ENCODE peak calls at places on chromosomes 1 and 21, in five cellular contexts. R is prostate gland, H is GM12865, G is right cardiac atrium, I is lung. L is an unnamed sample.

GRCh38 chr1:53682369-53682685 is 56.6 kb downstream of the GLIS1 start:
- DNase-seq in G (no peak), R (no peak), H (no peak), I (no peak), L (no peak)

GRCh38 chr1:120179420-120180348 is 3.4 kb upstream of the SEC22B start:
- DNase-seq in I (no peak), H (no peak), G (peak), R (peak), L (peak)

GRCh38 chr1:179742717-179743678 is at the start of gene FAM163A:
- DNase-seq in G (peak), H (no peak), I (no peak), R (no peak), L (no peak)

GRCh38 chr1:6911974-6912373 is 126.7 kb downstream of the CAMTA1 start:
- DNase-seq in G (no peak), R (no peak), H (no peak), I (no peak), L (no peak)

GRCh38 chr1:105838071-105838470 is 1218.4 kb upstream of the PRMT6 start:
- DNase-seq in R (no peak), H (no peak), G (no peak), I (no peak), L (no peak)

GRCh38 chr1:245871881-245872280 is 635.2 kb downstream of the SMYD3 start:
- DNase-seq in I (no peak), R (no peak), G (no peak), H (no peak), L (no peak)

GRCh38 chr21:31630062-31630711 is 29.3 kb upstream of the SOD1 start:
- DNase-seq in R (peak), I (peak), G (no peak), H (no peak), L (no peak)

GRCh38 chr1:203287109-203287893 is 18.0 kb upstream of the BTG2 start:
- DNase-seq in I (peak), H (peak), G (peak), R (no peak), L (peak)

GRCh38 chr1:9444532-9444931 is 94.7 kb upstream of the SLC25A33 start:
- DNase-seq in H (no peak), R (no peak), I (no peak), G (no peak), L (no peak)

GRCh38 chr1:172322219-172323061 is 98.0 kb upstream of the C1orf105 start:
- DNase-seq in I (peak), G (peak), H (no peak), R (no peak), L (no peak)

GRCh38 chr1:216054593-216054992 is 368.7 kb downstream of the USH2A start:
- DNase-seq in G (no peak), R (no peak), H (no peak), I (no peak), L (no peak)

GRCh38 chr1:68293122-68293521 is 60.8 kb upstream of the WLS start:
- DNase-seq in I (no peak), R (no peak), H (no peak), G (no peak), L (no peak)
- H3K4me3 ChIP-seq in I (no peak), R (no peak), H (no peak), G (no peak), L (no peak)

DNA sequence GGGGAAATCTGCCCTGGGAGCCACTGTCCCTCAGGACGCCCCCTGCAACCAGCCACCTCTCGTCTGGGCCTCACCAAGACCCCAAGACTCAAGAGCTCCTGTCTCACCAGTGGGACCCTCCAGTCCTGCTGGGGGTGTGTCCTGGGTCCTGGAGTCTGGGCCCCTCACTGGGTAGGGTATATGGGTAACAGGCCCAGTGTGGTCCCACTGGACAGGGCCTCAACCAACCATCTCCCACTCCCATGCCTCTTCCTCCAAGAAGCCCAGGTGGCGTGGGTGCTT is 737 bp upstream of the VWA1 start:
- DNase-seq in H (no peak), R (no peak), G (no peak), I (no peak), L (no peak)
- H3K4me3 ChIP-seq in H (no peak), R (no peak), G (no peak), I (no peak), L (no peak)

GRCh38 chr21:44370027-44370735 is 16.8 kb downstream of the TRPM2 start:
- DNase-seq in H (no peak), I (no peak), R (no peak), G (no peak), L (no peak)
- H3K4me3 ChIP-seq in H (no peak), I (no peak), R (no peak), G (no peak), L (no peak)

DNA sequence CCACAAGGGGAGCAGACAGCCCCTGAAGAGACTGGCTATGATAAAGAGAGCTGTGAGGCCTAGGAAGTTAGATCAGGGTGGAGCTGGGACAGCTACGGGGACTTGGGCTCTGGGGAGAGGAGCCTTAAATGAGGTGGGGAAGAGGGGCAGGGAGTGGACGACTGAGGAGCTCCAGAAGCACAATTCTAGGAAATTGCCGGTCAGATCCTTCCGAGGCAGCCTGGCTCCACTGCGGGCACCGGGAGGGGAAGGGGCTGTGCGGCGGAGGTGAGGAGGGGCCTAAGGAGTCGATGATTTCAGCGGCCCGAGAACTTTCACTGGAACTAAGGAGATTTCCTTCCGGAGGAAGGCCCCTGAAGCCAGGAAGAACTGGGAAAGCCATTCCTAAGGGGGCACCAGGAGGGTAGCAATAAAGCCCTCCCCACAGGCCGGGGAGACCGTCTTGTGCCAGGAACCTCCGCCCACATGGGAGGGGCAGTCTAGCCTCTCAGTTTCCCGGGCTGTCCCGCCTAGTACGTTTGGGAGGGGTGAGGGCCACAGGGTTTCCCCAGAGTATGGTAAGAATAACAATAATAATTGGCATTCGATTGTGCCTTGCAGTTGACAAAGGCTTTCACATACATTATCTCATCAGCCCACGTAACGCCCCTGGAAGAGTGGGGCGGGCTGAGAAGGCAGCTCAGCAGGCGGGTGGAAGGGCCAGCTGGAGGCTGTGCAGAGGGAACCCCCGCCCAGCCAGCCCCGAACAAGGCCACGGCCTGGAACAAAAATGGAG is 19.6 kb downstream of the NPR1 start:
- DNase-seq in H (peak), G (peak), I (peak), R (no peak), L (peak)
- H3K4me3 ChIP-seq in H (no peak), G (no peak), I (no peak), R (no peak), L (no peak)

GRCh38 chr1:150564051-150564991 is 15.1 kb downstream of the MCL1 start:
- DNase-seq in R (no peak), G (peak), I (no peak), H (peak), L (no peak)

GRCh38 chr1:150562384-150563339 is 13.5 kb downstream of the ADAMTSL4 start:
- DNase-seq in H (peak), G (peak), I (no peak), R (no peak), L (peak)

GRCh38 chr1:150561830-150562367 is 12.7 kb downstream of the ADAMTSL4 start:
- DNase-seq in H (peak), I (peak), R (peak), G (peak), L (peak)

GRCh38 chr1:150560986-150561829 is 12.0 kb downstream of the ADAMTSL4 start:
- DNase-seq in R (peak), G (peak), H (peak), I (peak), L (peak)

DNA sequence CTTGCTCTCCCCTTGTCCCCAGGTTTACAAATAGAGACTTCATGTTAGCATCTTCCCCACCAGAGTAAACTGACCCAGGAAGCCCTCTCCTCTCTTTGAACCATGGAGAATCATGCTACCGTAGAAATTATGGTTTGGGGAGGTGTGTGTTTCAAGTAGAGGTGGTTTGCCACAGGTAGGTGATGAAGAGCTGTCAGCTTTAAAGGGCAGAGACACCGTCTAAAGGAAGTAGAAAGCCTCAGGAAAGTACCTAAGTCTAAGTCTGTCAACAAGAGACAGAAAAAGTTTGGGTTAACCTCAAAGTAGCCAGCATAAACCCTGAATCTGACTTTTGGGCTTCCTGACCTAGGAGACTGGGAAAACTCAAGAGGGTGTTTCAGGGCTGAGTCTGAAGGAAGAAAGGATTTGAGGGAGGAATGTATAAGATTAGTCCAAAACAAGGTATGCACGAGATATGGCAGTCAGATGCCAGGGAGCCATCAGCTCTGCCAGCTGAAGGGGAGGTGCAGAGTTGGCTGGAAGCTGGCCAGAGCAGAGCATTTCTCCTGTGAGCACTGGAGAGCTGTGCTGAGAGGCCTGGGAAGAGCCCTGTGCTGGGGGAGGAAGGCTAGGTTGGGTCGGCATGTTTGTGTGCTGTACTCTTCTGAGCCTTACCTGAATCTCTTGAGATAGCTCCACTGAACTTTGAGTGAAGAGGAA is 14.3 kb downstream of the ADAMTSL4 start:
- DNase-seq in R (peak), I (peak), G (peak), H (peak), L (peak)
- H3K4me3 ChIP-seq in R (no peak), I (no peak), G (no peak), H (peak), L (no peak)

GRCh38 chr1:156705918-156706646 is 699 bp upstream of the CRABP2 start:
- DNase-seq in H (peak), G (peak), R (peak), I (no peak), L (peak)

GRCh38 chr1:156707486-156708244 is 2.3 kb upstream of the CRABP2 start:
- DNase-seq in I (no peak), R (no peak), G (no peak), H (no peak), L (no peak)

GRCh38 chr1:156707027-156707426 is 1.6 kb upstream of the CRABP2 start:
- DNase-seq in I (no peak), G (no peak), R (no peak), H (no peak), L (no peak)

GRCh38 chr1:156705321-156705917 is at the start of gene CRABP2:
- DNase-seq in I (no peak), R (no peak), G (peak), H (no peak), L (no peak)

DNA sequence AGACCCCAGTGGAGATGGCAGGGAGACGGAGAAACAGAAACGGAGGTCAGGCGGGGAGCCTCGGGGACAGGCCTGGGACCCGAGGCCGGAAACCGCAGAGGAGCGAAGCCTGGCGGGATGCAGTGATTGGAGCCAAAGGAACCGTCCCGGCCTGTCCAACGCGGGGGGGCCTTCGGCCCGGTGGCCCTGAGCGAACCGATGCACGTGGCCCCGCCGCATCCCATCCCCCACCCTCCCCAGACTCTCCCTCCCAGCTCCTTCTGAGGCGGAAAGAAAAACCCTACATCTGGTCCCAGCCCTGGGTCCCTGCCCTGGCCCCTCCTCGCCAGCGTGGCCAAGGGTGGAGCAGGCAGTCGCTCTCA is 1.2 kb upstream of the CRABP2 start:
- DNase-seq in I (no peak), G (peak), R (no peak), H (no peak), L (peak)
- H3K4me3 ChIP-seq in I (no peak), G (peak), R (peak), H (peak), L (peak)

DNA sequence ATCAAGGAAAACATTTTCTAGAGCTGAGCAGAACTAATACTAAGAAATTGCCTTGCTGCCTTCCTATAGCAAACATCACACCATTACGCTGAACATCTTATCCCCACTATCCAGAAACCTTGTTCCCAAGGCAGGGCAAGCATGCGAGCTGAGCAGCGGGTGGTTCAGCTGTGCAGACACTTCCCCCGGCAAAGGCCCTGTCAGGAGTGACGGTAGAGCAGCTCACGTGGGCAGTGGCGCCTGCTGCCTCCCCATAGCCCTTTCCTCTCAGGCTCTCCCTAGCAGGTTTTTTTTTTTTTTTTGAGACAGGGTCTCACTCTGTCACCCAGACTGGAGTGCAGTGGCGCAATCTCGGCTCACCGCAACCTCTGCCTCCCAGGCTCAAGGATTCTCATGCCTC is 13.7 kb upstream of the ANGPTL7 start:
- DNase-seq in I (no peak), G (no peak), H (no peak), R (no peak), L (no peak)
- H3K4me3 ChIP-seq in I (no peak), G (no peak), H (no peak), R (no peak), L (no peak)

GRCh38 chr1:192122668-192123067 is 35.6 kb upstream of the RGS18 start:
- DNase-seq in I (no peak), R (no peak), G (no peak), H (no peak), L (no peak)
- H3K4me3 ChIP-seq in I (no peak), R (no peak), G (no peak), H (no peak), L (no peak)

GRCh38 chr1:15965228-15965767 is 10.6 kb downstream of the ZBTB17 start:
- DNase-seq in G (peak), I (no peak), R (no peak), H (peak), L (no peak)

GRCh38 chr1:15963363-15963967 is 12.4 kb downstream of the ZBTB17 start:
- DNase-seq in R (no peak), G (no peak), H (peak), I (no peak), L (no peak)

GRCh38 chr1:15962176-15962575 is 13.7 kb downstream of the ZBTB17 start:
- DNase-seq in I (no peak), R (no peak), H (no peak), G (no peak), L (no peak)

GRCh38 chr1:15962671-15963362 is 13.1 kb downstream of the ZBTB17 start:
- DNase-seq in I (no peak), H (no peak), R (no peak), G (no peak), L (no peak)

DNA sequence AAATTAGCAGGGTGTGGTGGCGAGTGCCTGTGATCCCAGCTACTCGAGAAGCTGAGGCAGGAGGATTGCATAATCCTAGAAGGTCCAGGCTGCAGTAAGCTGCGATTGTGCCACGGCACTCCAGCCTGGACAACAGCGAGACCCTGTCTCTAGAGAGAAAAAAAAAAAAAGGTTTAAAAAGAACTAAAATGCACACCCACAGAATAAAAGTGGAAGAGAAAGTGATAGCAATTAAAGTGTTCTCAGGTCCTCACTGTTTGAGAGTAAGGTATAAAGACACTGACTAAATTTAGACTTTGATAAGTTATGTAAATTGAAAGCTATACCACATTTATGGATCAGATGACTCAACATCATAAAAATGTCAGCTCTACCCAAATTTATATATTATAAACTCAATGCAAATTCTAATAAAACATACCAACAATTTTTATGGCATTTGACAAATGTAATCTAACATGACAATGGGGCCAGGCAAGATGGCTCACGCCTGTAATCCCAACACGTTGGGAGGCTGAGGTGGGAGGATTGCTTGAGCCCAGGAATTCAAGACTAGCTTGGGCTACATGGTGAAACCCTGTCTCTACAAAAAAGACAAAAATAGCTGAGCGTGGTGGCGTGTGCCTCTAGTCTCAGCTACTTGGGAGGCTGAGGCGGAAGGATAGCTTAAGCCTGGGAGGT is 11.8 kb downstream of the ZBTB17 start:
- DNase-seq in R (no peak), I (no peak), G (no peak), H (peak), L (no peak)
- H3K4me3 ChIP-seq in R (no peak), I (no peak), G (no peak), H (peak), L (no peak)